ENCODE peak calls at places on chromosomes 7 and 10, in eight cellular contexts. D, B, H, W, E, F, R and A are unnamed samples.

GRCh38 chr7:116582806-116583444 is 58.1 kb downstream of the CAV1 start:
- DNase-seq in D (no peak), F (no peak), R (peak; percentile 38), W (no peak), B (peak; percentile 52), H (peak; percentile 80), E (peak; percentile 32), A (no peak)

GRCh38 chr10:100744980-100745881 is at the start of gene PAX2:
- DNase-seq in E (no peak), D (peak; percentile 30), B (no peak), W (no peak), H (no peak), R (peak; percentile 90), F (no peak), A (no peak)

GRCh38 chr7:2894118-2894940 is 50.2 kb upstream of the GNA12 start:
- DNase-seq in H (no peak), B (no peak), D (no peak), E (no peak), R (peak; percentile 43), F (no peak), W (peak; percentile 51), A (peak; percentile 88)

GRCh38 chr10:21517134-21517982 is 8.1 kb downstream of the SKIDA1 start:
- DNase-seq in W (no peak), F (peak; percentile 52), D (peak; percentile 77), B (peak; percentile 70), H (peak; percentile 59), E (peak; percentile 53), R (peak; percentile 93), A (no peak)

GRCh38 chr10:101018118-101018599 is 12.8 kb downstream of the PDZD7 start:
- DNase-seq in H (no peak), W (no peak), F (no peak), B (no peak), R (peak; percentile 61), D (no peak), E (no peak), A (no peak)

GRCh38 chr7:153385502-153385901 is 626.0 kb downstream of the ACTR3B start:
- DNase-seq in E (no peak), D (no peak), W (no peak), H (no peak), R (no peak), B (no peak), F (no peak), A (no peak)

GRCh38 chr7:55296070-55296469 is 69.1 kb upstream of the LANCL2 start:
- DNase-seq in R (no peak), F (no peak), H (no peak), E (no peak), W (no peak), D (no peak), B (no peak), A (no peak)

GRCh38 chr7:2445898-2446555 is 30.2 kb downstream of the GRIFIN start:
- DNase-seq in H (no peak), W (no peak), E (no peak), B (no peak), F (no peak), R (peak; percentile 60), D (no peak), A (no peak)

GRCh38 chr7:37245544-37245943 is 203.1 kb downstream of the ELMO1 start:
- DNase-seq in R (no peak), B (no peak), E (no peak), W (no peak), H (no peak), D (no peak), F (no peak), A (no peak)

GRCh38 chr7:21318190-21318915 is 109.5 kb upstream of the SP4 start:
- DNase-seq in W (no peak), B (no peak), D (no peak), H (no peak), F (no peak), R (no peak), E (peak; percentile 89), A (no peak)

GRCh38 chr7:1501487-1502270 is 2.5 kb downstream of the INTS1 start:
- DNase-seq in W (no peak), F (no peak), H (no peak), E (no peak), B (no peak), D (no peak), R (no peak), A (no peak)

DNA sequence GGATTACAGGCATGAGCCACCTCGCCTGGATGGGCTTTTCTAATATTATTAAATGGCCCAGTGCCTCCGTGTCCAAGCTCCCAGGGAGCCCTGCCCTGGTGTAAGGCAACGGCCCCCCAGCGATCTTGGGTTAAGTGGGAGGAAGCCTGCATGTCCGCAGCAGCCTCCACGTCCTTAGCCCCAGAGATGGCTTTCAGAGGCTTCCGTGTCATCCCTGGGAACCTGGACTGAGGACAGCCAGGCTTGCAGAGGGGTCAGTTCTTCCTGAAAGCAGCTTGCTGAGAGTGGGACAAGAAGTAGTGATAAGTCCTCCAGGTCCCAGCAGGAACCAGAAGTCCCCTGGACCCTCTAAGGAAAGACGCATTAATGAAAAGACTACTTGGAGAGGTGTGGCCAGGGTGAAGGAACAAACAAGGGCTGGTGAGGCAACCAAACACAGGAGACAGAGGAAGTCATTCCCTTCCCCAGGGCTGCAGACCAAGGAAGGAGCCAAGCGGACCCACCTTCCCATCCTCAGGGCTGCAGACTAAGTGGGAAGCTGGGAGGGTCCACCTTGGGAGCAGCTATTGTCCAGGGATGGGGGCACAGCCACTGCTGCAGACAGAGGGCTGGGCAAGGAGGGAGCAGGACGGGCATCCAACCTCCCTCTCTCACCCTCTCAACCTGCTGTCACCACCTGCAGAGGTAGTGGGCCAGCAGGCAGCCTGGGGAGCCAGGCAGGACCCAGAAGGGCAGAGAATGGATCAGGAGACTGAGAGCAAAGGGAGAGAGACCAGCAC is 13.0 kb upstream of the INSIG1 start:
- DNase-seq in W (no peak), D (no peak), E (no peak), F (no peak), R (peak; percentile 59), H (no peak), B (no peak), A (no peak)
- H3K4me2 ChIP-seq in W (no peak overlapping the region), D (no peak overlapping the region), E (no peak overlapping the region), F (no peak overlapping the region), R (no peak overlapping the region), H (no peak overlapping the region), B (no peak overlapping the region), A (no peak overlapping the region)

GRCh38 chr7:85452674-85453073 is 265.8 kb upstream of the SEMA3D start:
- DNase-seq in H (no peak), D (no peak), W (no peak), E (no peak), R (no peak), B (no peak), F (no peak), A (no peak)

GRCh38 chr7:85457911-85458310 is 271.1 kb upstream of the SEMA3D start:
- DNase-seq in B (no peak), R (no peak), H (no peak), W (no peak), F (no peak), D (no peak), E (no peak), A (no peak)

GRCh38 chr7:85454904-85455303 is 268.0 kb upstream of the SEMA3D start:
- DNase-seq in D (no peak), R (no peak), E (no peak), B (peak; percentile 82), W (no peak), H (peak; percentile 23), F (no peak), A (no peak)

DNA sequence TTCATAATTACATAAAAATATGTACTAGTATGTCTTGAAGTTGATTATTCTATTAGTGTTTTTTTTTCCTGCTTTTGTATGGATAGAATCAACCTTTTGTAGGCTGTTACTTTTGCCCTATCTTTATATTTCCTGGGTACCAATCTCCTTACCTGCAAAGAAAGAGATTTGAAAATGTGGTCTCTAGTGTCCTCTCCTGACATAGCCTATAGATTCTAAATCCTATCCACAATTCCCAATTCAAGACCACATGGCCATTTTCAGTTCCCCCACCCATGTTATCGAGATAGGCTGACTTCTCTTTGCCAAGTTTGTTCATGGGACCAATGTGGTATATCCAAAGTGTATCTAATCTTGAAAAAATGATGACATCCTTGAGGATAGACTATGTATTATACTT is 269.4 kb upstream of the SEMA3D start:
- DNase-seq in D (no peak), R (no peak), H (no peak), W (no peak), E (no peak), F (no peak), B (no peak), A (no peak)
- TF ChIP-seq CTCF in D (no peak), R (no peak), H (no peak), W (no peak), E (no peak), F (no peak), B (no peak), A (no peak)

GRCh38 chr10:121579656-121580055 is 18.6 kb downstream of the FGFR2 start:
- DNase-seq in B (peak; percentile 22), E (no peak), D (no peak), R (no peak), F (peak; percentile 60), H (no peak), W (no peak), A (no peak)

GRCh38 chr10:121578298-121578697 is 19.9 kb downstream of the FGFR2 start:
- DNase-seq in B (no peak), H (no peak), W (no peak), D (no peak), F (no peak), E (no peak), R (no peak), A (no peak)

GRCh38 chr10:121583258-121583657 is 15.0 kb downstream of the FGFR2 start:
- DNase-seq in B (no peak), F (no peak), R (no peak), D (no peak), E (no peak), W (no peak), H (no peak), A (no peak)

GRCh38 chr10:121578965-121579364 is 19.3 kb downstream of the FGFR2 start:
- DNase-seq in E (no peak), D (no peak), R (no peak), F (no peak), W (no peak), B (no peak), H (no peak), A (no peak)

GRCh38 chr10:121580276-121581116 is 17.7 kb downstream of the FGFR2 start:
- DNase-seq in F (no peak), D (no peak), E (no peak), R (no peak), H (no peak), B (no peak), W (no peak), A (no peak)
- H3K4me2 ChIP-seq in F (peak overlapping the region; percentile 68), D (no peak overlapping the region), E (no peak overlapping the region), R (no peak overlapping the region), H (no peak overlapping the region), B (no peak overlapping the region), W (no peak overlapping the region), A (no peak overlapping the region)

DNA sequence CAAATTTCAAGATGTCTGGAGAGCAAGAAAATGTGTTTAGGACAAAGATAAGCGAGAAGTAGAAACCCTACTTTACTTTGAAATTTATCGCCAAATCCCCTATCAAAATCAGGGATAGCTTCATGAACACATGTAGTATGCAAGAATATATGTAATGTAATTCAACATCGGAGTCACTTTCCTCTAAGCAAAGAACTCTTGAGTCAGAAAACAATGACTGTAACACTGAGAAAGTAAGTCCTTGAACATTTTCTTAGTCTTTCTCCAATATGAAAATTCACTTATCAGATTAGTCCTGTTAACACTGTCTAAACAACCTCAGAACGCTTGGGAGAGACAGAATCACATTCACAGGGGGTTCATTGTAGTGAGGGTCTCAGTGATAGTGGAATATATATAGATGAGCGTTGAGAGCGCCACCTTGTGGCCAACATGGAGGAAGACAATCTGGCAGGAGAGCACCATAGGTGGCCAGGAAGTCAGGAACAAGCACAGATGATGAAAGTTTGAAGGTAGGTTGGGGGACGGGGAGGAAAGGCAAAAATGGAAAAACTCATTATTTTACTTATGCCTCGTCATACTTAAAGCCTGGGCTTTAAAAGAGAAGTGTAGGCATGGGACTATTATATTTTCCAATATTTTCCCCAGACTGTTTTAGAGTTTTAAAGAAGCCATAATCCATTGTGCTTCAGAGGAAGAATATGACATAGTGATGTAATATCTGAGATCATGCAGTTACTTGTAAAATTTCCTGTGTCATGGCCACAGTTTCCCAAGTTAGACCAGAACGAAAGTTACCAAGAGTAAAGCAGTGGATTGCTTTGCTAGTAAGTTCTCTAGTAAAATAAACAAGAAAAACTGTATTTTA is 115.5 kb upstream of the GNAI1 start:
- DNase-seq in H (peak; percentile 64), R (peak; percentile 66), F (peak; percentile 70), B (peak; percentile 32), D (peak; percentile 67), W (no peak), E (peak; percentile 55), A (peak; percentile 67)
- TF ChIP-seq CTCF in H (peak; percentile 79), R (peak; percentile 93), F (peak; percentile 97), B (peak; percentile 91), D (peak; percentile 55), W (peak; percentile 76), E (peak; percentile 78), A (peak; percentile 97)